ENCODE peak calls at places on chromosome 13, in ten cellular contexts. G, N, H, P, R, Z, Y, C, M and L are unnamed samples.
A peak's percentile ranks its signal among the peaks of the same experiment; 100 is the strongest.

GRCh38 chr13:56886398-56886797 is 254.3 kb upstream of the PRR20A start:
- DNase-seq in G (no peak), N (no peak), H (no peak), P (no peak), R (no peak), Z (no peak), Y (no peak), C (no peak), M (no peak), L (no peak)

GRCh38 chr13:51201886-51202285 is 20.3 kb upstream of the FAM124A start:
- DNase-seq in G (no peak), N (no peak), H (no peak), P (no peak), R (no peak), Z (no peak), Y (no peak), C (no peak), M (no peak), L (no peak)

GRCh38 chr13:43364210-43365041 is 341.0 kb downstream of the DNAJC15 start:
- DNase-seq in G (peak; percentile 62), N (no peak), H (peak; percentile 31), P (peak; percentile 59), R (no peak), Z (peak; percentile 47), Y (no peak), C (no peak), M (peak; percentile 34), L (no peak)

GRCh38 chr13:99004931-99005330 is 27.1 kb upstream of the DOCK9 start:
- DNase-seq in G (no peak), N (no peak), H (no peak), P (no peak), R (no peak), Z (no peak), Y (no peak), C (no peak), M (no peak), L (no peak)

GRCh38 chr13:52846567-52847321 is 1.7 kb downstream of the PCDH8 start:
- DNase-seq in G (no peak), N (peak; percentile 85), H (no peak), P (peak; percentile 78), R (peak; percentile 31), Z (peak; percentile 7), Y (no peak), C (no peak), M (peak; percentile 42), L (peak; percentile 60)

GRCh38 chr13:57409121-57409520 is 222.4 kb upstream of the PCDH17 start:
- DNase-seq in G (no peak), N (peak; percentile 68), H (no peak), P (no peak), R (no peak), Z (no peak), Y (no peak), C (no peak), M (no peak), L (no peak)

GRCh38 chr13:19633340-19634128 is at the start of gene MPHOSPH8:
- DNase-seq in G (peak; percentile 95), N (peak; percentile 97), H (peak; percentile 95), P (peak; percentile 95), R (peak; percentile 95), Z (peak; percentile 97), Y (peak; percentile 92), C (peak; percentile 96), M (peak; percentile 96), L (peak; percentile 92)

GRCh38 chr13:82062772-82063171 is 1721.8 kb upstream of the SPRY2 start:
- DNase-seq in G (no peak), N (no peak), H (no peak), P (no peak), R (no peak), Z (no peak), Y (no peak), C (no peak), M (no peak), L (no peak)

GRCh38 chr13:93234459-93234858 is 7.9 kb downstream of the GPC6 start:
- DNase-seq in G (no peak), N (no peak), H (no peak), P (no peak), R (no peak), Z (no peak), Y (no peak), C (no peak), M (no peak), L (no peak)
- H3K4me1 ChIP-seq in G (no peaks in the 10 kb centered on the region), N (no peaks in the 10 kb centered on the region), H (peaks cover 2% of the 10 kb centered on the region), P (no peaks in the 10 kb centered on the region), R (no peaks in the 10 kb centered on the region), Z (no peaks in the 10 kb centered on the region), Y (no peaks in the 10 kb centered on the region), C (no peaks in the 10 kb centered on the region), M (no peaks in the 10 kb centered on the region), L (peaks cover 3% of the 10 kb centered on the region)

DNA sequence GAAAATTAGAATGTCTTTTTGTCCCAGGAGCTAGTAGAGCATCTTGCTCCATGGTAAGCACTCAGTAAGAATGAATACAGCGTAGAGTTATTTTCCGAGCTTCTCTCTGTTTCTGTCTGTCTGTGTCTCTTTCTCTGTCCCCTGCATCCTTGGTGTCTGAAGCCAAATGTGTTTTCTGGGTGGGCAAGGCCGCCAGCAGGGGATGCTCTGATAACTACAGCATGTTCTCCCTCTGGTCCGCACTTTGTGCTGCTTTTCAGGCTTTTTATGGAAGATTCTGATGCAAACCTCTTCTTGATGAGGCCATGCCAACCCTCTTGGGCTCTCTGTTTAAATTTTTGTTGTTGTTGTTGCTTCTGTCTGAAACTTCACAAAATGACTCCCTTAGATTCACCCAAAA is 142.8 kb upstream of the UBL3 start:
- DNase-seq in G (no peak), N (peak; percentile 23), H (no peak), P (no peak), R (no peak), Z (no peak), Y (no peak), C (no peak), M (no peak), L (no peak)
- H3K4me3 ChIP-seq in G (no peak overlapping the region), N (no peak overlapping the region), H (no peak overlapping the region), P (no peak overlapping the region), R (no peak overlapping the region), Z (no peak overlapping the region), Y (no peak overlapping the region), C (no peak overlapping the region), M (no peak overlapping the region), L (no peak overlapping the region)

GRCh38 chr13:109758937-109759480 is 27.4 kb downstream of the IRS2 start:
- DNase-seq in G (no peak), N (no peak), H (no peak), P (no peak), R (no peak), Z (no peak), Y (no peak), C (no peak), M (no peak), L (no peak)

GRCh38 chr13:109759609-109760008 is 26.8 kb downstream of the IRS2 start:
- DNase-seq in G (no peak), N (no peak), H (no peak), P (no peak), R (no peak), Z (no peak), Y (no peak), C (no peak), M (no peak), L (no peak)

GRCh38 chr13:109756778-109757177 is 29.6 kb downstream of the IRS2 start:
- DNase-seq in G (no peak), N (no peak), H (no peak), P (no peak), R (no peak), Z (no peak), Y (no peak), C (no peak), M (no peak), L (no peak)

GRCh38 chr13:109755997-109756396 is 30.4 kb downstream of the IRS2 start:
- DNase-seq in G (no peak), N (no peak), H (no peak), P (no peak), R (no peak), Z (no peak), Y (no peak), C (no peak), M (no peak), L (no peak)

GRCh38 chr13:109755551-109755950 is 30.8 kb downstream of the IRS2 start:
- DNase-seq in G (no peak), N (no peak), H (no peak), P (no peak), R (no peak), Z (no peak), Y (no peak), C (no peak), M (no peak), L (no peak)
- H3K36me3 ChIP-seq in G (peaks cover 10% of the 10 kb centered on the region), N (no peaks in the 10 kb centered on the region), H (no peaks in the 10 kb centered on the region), P (peaks cover 2% of the 10 kb centered on the region), R (peaks cover 31% of the 10 kb centered on the region), Z (no peaks in the 10 kb centered on the region), Y (peaks cover 4% of the 10 kb centered on the region), C (peaks cover 33% of the 10 kb centered on the region), M (peaks cover 24% of the 10 kb centered on the region), L (no peaks in the 10 kb centered on the region)

GRCh38 chr13:63249411-63249810 is 1833.8 kb upstream of the PCDH20 start:
- DNase-seq in G (no peak), N (no peak), H (no peak), P (no peak), R (no peak), Z (no peak), Y (no peak), C (no peak), M (no peak), L (no peak)
- H3K4me1 ChIP-seq in G (peaks cover 6% of the 10 kb centered on the region), N (no peaks in the 10 kb centered on the region), H (no peaks in the 10 kb centered on the region), P (no peaks in the 10 kb centered on the region), R (no peaks in the 10 kb centered on the region), Z (no peaks in the 10 kb centered on the region), Y (no peaks in the 10 kb centered on the region), C (no peaks in the 10 kb centered on the region), M (no peaks in the 10 kb centered on the region), L (no peaks in the 10 kb centered on the region)